ENCODE peak calls at places on chromosomes 16 and 17, in six cellular contexts. One of them, this sample, is unnamed.

GRCh38 chr16:25838724-25839186 is 147.0 kb downstream of the HS3ST4 start:
- DNase-seq in NCI-H748 treated with DMSO at 0.1 percent for 48 hours: peak; percentile 61
- DNase-seq in stromal cell of bone marrow: peak; percentile 11
- DNase-seq in dorsolateral prefrontal cortex: no peak
- DNase-seq in CD4-positive, CD25-positive, alpha-beta regulatory T cell: peak; percentile 45
- DNase-seq in ACHN: peak; percentile 71
- DNase-seq in this sample: no peak

GRCh38 chr17:4407851-4408250 is 25.9 kb upstream of the SPNS3 start:
- DNase-seq in stromal cell of bone marrow: no peak
- DNase-seq in dorsolateral prefrontal cortex: no peak
- DNase-seq in CD4-positive, CD25-positive, alpha-beta regulatory T cell: no peak
- DNase-seq in ACHN: no peak
- DNase-seq in NCI-H748 treated with DMSO at 0.1 percent for 48 hours: no peak
- DNase-seq in this sample: no peak

GRCh38 chr17:71334041-71334781 is 786.6 kb upstream of the SOX9 start:
- DNase-seq in stromal cell of bone marrow: peak; percentile 36
- DNase-seq in ACHN: no peak
- DNase-seq in CD4-positive, CD25-positive, alpha-beta regulatory T cell: no peak
- DNase-seq in dorsolateral prefrontal cortex: no peak
- DNase-seq in NCI-H748 treated with DMSO at 0.1 percent for 48 hours: no peak
- DNase-seq in this sample: no peak

GRCh38 chr16:88298882-88299745 is 83.6 kb upstream of the ZNF469 start:
- DNase-seq in NCI-H748 treated with DMSO at 0.1 percent for 48 hours: no peak
- DNase-seq in CD4-positive, CD25-positive, alpha-beta regulatory T cell: no peak
- DNase-seq in ACHN: no peak
- DNase-seq in dorsolateral prefrontal cortex: no peak
- DNase-seq in stromal cell of bone marrow: no peak
- DNase-seq in this sample: no peak

GRCh38 chr16:87723224-87723619 is 42.6 kb downstream of the KLHDC4 start:
- DNase-seq in NCI-H748 treated with DMSO at 0.1 percent for 48 hours: peak; percentile 21
- DNase-seq in ACHN: peak; percentile 97
- DNase-seq in dorsolateral prefrontal cortex: peak; percentile 91
- DNase-seq in CD4-positive, CD25-positive, alpha-beta regulatory T cell: no peak
- DNase-seq in stromal cell of bone marrow: peak; percentile 31
- DNase-seq in this sample: no peak

GRCh38 chr16:55471448-55472097 is 7.4 kb upstream of the MMP2 start:
- DNase-seq in NCI-H748 treated with DMSO at 0.1 percent for 48 hours: no peak
- DNase-seq in dorsolateral prefrontal cortex: no peak
- DNase-seq in CD4-positive, CD25-positive, alpha-beta regulatory T cell: no peak
- DNase-seq in ACHN: peak; percentile 86
- DNase-seq in stromal cell of bone marrow: peak; percentile 76
- DNase-seq in this sample: no peak

GRCh38 chr16:55242667-55243066 is 81.3 kb upstream of the IRX6 start:
- DNase-seq in NCI-H748 treated with DMSO at 0.1 percent for 48 hours: no peak
- DNase-seq in dorsolateral prefrontal cortex: no peak
- DNase-seq in CD4-positive, CD25-positive, alpha-beta regulatory T cell: no peak
- DNase-seq in ACHN: no peak
- DNase-seq in stromal cell of bone marrow: no peak
- DNase-seq in this sample: no peak

GRCh38 chr17:9529033-9529748 is 46.4 kb downstream of the STX8 start:
- DNase-seq in dorsolateral prefrontal cortex: no peak
- DNase-seq in stromal cell of bone marrow: peak; percentile 14
- DNase-seq in CD4-positive, CD25-positive, alpha-beta regulatory T cell: no peak
- DNase-seq in NCI-H748 treated with DMSO at 0.1 percent for 48 hours: no peak
- DNase-seq in ACHN: peak; percentile 40
- DNase-seq in this sample: no peak

GRCh38 chr17:19753661-19754463 is 5.8 kb upstream of the ALDH3A1 start:
- DNase-seq in CD4-positive, CD25-positive, alpha-beta regulatory T cell: no peak
- DNase-seq in dorsolateral prefrontal cortex: peak; percentile 82
- DNase-seq in stromal cell of bone marrow: peak; percentile 11
- DNase-seq in ACHN: peak; percentile 83
- DNase-seq in NCI-H748 treated with DMSO at 0.1 percent for 48 hours: peak; percentile 31
- DNase-seq in this sample: peak; percentile 56

GRCh38 chr16:23434380-23434779 is 18.6 kb downstream of the COG7 start:
- DNase-seq in NCI-H748 treated with DMSO at 0.1 percent for 48 hours: peak; percentile 69
- DNase-seq in ACHN: peak; percentile 79
- DNase-seq in dorsolateral prefrontal cortex: no peak
- DNase-seq in CD4-positive, CD25-positive, alpha-beta regulatory T cell: peak; percentile 64
- DNase-seq in stromal cell of bone marrow: peak; percentile 44
- DNase-seq in this sample: no peak

GRCh38 chr16:66569131-66569530 is 2.9 kb downstream of the CMTM1 start:
- DNase-seq in dorsolateral prefrontal cortex: no peak
- DNase-seq in ACHN: no peak
- DNase-seq in stromal cell of bone marrow: peak; percentile 63
- DNase-seq in NCI-H748 treated with DMSO at 0.1 percent for 48 hours: no peak
- DNase-seq in CD4-positive, CD25-positive, alpha-beta regulatory T cell: no peak
- DNase-seq in this sample: no peak

GRCh38 chr17:18008496-18009268 is 30.3 kb downstream of the ATPAF2 start:
- DNase-seq in ACHN: peak; percentile 22
- DNase-seq in NCI-H748 treated with DMSO at 0.1 percent for 48 hours: no peak
- DNase-seq in dorsolateral prefrontal cortex: no peak
- DNase-seq in stromal cell of bone marrow: no peak
- DNase-seq in CD4-positive, CD25-positive, alpha-beta regulatory T cell: no peak
- DNase-seq in this sample: no peak

GRCh38 chr16:12729448-12729847 is 74.2 kb downstream of the CPPED1 start:
- DNase-seq in stromal cell of bone marrow: peak; percentile 80
- DNase-seq in dorsolateral prefrontal cortex: no peak
- DNase-seq in CD4-positive, CD25-positive, alpha-beta regulatory T cell: no peak
- DNase-seq in NCI-H748 treated with DMSO at 0.1 percent for 48 hours: no peak
- DNase-seq in ACHN: no peak
- DNase-seq in this sample: no peak